ENCODE peak calls at places on chromosomes 13 and 19, in eight cellular contexts. Z is MM.1S, W is tibial nerve, F is esophagus squamous epithelium, I is fibroblast of lung, M is sigmoid colon, T is brain microvascular endothelial cell, U is right lobe of liver. P is an unnamed sample.

GRCh38 chr13:101289764-101290163 is 126.5 kb downstream of the NALCN start:
- DNase-seq in F (no peak), Z (no peak), I (peak), W (no peak), U (no peak), T (peak), M (no peak), P (no peak)

GRCh38 chr19:58021541-58022282 is 12.1 kb upstream of the ZSCAN1 start:
- DNase-seq in I (peak), U (no peak), W (peak), T (peak), F (no peak), M (peak), Z (peak), P (peak)

GRCh38 chr13:77375554-77375953 is 48.7 kb upstream of the MYCBP2 start:
- DNase-seq in Z (no peak), M (no peak), T (no peak), I (peak), U (no peak), F (no peak), W (no peak), P (no peak)

GRCh38 chr13:113566227-113566561 is 18.4 kb upstream of the TFDP1 start:
- DNase-seq in I (no peak), M (no peak), Z (no peak), F (no peak), T (no peak), U (no peak), W (no peak), P (no peak)

GRCh38 chr19:12785431-12786011 is 5.8 kb upstream of the JUNB start:
- DNase-seq in W (no peak), F (no peak), T (no peak), M (no peak), I (no peak), U (no peak), Z (no peak), P (no peak)

GRCh38 chr19:24064175-24064574 is 22.8 kb upstream of the ZNF254 start:
- DNase-seq in W (no peak), T (no peak), I (no peak), M (no peak), Z (no peak), U (no peak), F (no peak), P (no peak)

GRCh38 chr13:99289674-99290337 is 17.4 kb downstream of the GPR183 start:
- DNase-seq in F (no peak), I (no peak), Z (no peak), U (no peak), M (no peak), W (no peak), T (no peak), P (no peak)

GRCh38 chr13:63625869-63626268 is 2210.2 kb upstream of the PCDH20 start:
- DNase-seq in F (no peak), Z (no peak), I (peak), W (no peak), M (no peak), U (no peak), T (peak), P (no peak)

GRCh38 chr13:91369432-91369831 is 21.9 kb downstream of the MIR17HG start:
- DNase-seq in M (no peak), Z (no peak), I (peak), T (peak), U (no peak), F (no peak), W (no peak), P (no peak)

GRCh38 chr13:31276386-31276785 is 76.6 kb downstream of the B3GLCT start:
- DNase-seq in W (no peak), U (no peak), Z (no peak), T (peak), F (no peak), M (no peak), I (peak), P (no peak)

GRCh38 chr13:29958476-29958875 is 108.1 kb upstream of the UBL3 start:
- DNase-seq in I (no peak), U (no peak), W (no peak), T (no peak), F (no peak), Z (no peak), M (no peak), P (no peak)

GRCh38 chr19:39154626-39155100 is 29.1 kb downstream of the PAK4 start:
- DNase-seq in F (no peak), I (no peak), U (no peak), M (no peak), Z (no peak), T (no peak), W (no peak), P (no peak)

GRCh38 chr13:96637039-96637438 is 357.2 kb downstream of the OXGR1 start:
- DNase-seq in M (no peak), T (no peak), F (no peak), U (no peak), Z (no peak), I (no peak), W (no peak), P (no peak)

GRCh38 chr13:93715866-93716265 is 489.3 kb downstream of the GPC6 start:
- DNase-seq in U (no peak), Z (no peak), F (no peak), T (peak), W (no peak), I (no peak), M (no peak), P (no peak)

GRCh38 chr13:62119739-62120700 is 704.4 kb upstream of the PCDH20 start:
- DNase-seq in W (no peak), I (peak), M (no peak), U (no peak), T (no peak), Z (peak), F (no peak), P (no peak)

GRCh38 chr13:100673831-100674362 is 698 bp downstream of the TMTC4 start:
- DNase-seq in F (no peak), M (peak), W (peak), U (no peak), T (peak), I (peak), Z (peak), P (peak)

GRCh38 chr13:69970521-69970920 is 137.1 kb upstream of the ATXN8OS start:
- DNase-seq in U (no peak), M (no peak), Z (no peak), W (no peak), T (peak), I (peak), F (no peak), P (no peak)

GRCh38 chr13:69619651-69620050 is 488.0 kb upstream of the ATXN8OS start:
- DNase-seq in M (no peak), T (no peak), F (no peak), I (no peak), W (no peak), Z (no peak), U (no peak), P (no peak)

GRCh38 chr19:447816-448546 is 12.9 kb downstream of the SHC2 start:
- DNase-seq in Z (no peak), I (no peak), F (no peak), W (no peak), T (no peak), M (peak), U (no peak), P (no peak)

GRCh38 chr13:59358014-59358413 is 805.7 kb downstream of the DIAPH3 start:
- DNase-seq in F (no peak), T (no peak), U (no peak), Z (no peak), I (peak), M (no peak), W (no peak), P (no peak)

GRCh38 chr13:69324109-69324886 is 783.3 kb upstream of the ATXN8OS start:
- DNase-seq in M (no peak), T (no peak), Z (no peak), W (no peak), U (no peak), F (no peak), I (peak), P (no peak)

GRCh38 chr13:33033361-33033812 is 17.2 kb downstream of the KL start:
- DNase-seq in W (no peak), M (peak), I (no peak), T (no peak), F (no peak), U (no peak), Z (no peak), P (no peak)

GRCh38 chr19:18771328-18772242 is 19.5 kb downstream of the COMP start:
- DNase-seq in Z (peak), U (no peak), M (no peak), I (no peak), F (no peak), W (no peak), T (no peak), P (no peak)

GRCh38 chr13:93814658-93815057 is 588.1 kb downstream of the GPC6 start:
- DNase-seq in U (no peak), M (no peak), T (no peak), I (no peak), F (no peak), Z (no peak), W (no peak), P (no peak)

GRCh38 chr13:110533771-110534670 is 27.5 kb downstream of the RAB20 start:
- DNase-seq in W (no peak), F (no peak), Z (no peak), I (no peak), U (no peak), T (no peak), M (peak), P (no peak)

GRCh38 chr13:110535526-110535925 is 26.0 kb downstream of the RAB20 start:
- DNase-seq in Z (no peak), M (no peak), U (no peak), I (no peak), F (no peak), W (no peak), T (no peak), P (no peak)

GRCh38 chr13:110538632-110539031 is 22.9 kb downstream of the RAB20 start:
- DNase-seq in M (no peak), F (no peak), U (no peak), T (no peak), I (no peak), W (peak), Z (no peak), P (no peak)

GRCh38 chr13:110537116-110537515 is 24.4 kb downstream of the RAB20 start:
- DNase-seq in I (no peak), Z (no peak), U (no peak), F (no peak), M (peak), T (no peak), W (no peak), P (no peak)

DNA sequence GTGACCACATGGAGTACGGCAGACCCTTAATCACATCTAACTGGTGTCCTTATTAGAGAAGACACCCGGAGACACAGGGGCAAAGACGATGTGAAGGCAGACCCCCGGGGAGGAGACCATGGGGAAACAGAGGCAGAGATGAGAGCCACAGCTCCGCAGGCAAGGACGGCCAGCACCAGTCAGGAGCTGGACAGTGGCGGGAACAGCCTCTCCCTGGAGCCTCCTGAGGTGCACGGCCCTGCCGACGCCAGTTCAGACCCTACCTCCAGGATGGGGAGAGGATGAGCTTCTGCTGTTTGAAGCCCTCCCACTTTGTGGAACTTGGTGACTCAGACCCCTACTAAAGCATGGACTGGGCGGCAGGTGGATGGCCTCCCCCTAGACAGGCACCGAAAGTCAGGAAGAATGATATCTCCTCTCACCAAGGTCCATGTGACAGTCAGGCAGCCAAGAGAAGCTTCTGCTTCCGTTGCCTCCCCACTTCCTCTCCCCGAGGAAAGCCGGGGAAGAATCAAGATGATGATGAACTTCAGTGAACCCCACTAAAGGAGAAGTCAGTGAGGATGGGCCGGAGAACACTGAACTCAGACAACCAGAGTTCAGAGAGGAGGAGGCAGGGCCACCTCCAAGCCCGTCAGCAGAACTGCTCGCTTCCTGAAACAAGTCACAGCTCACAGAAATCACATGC is 25.4 kb downstream of the RAB20 start:
- DNase-seq in I (no peak), T (no peak), W (peak), Z (no peak), F (no peak), M (peak), U (peak), P (no peak)
- H3K27ac ChIP-seq in I (no peak), T (no peak), W (peak), Z (no peak), F (no peak), M (peak), U (peak), P (peak)

GRCh38 chr19:7480975-7481265 is 7.9 kb downstream of the PEX11G start:
- DNase-seq in I (no peak), U (peak), W (no peak), T (no peak), F (no peak), M (no peak), Z (no peak), P (no peak)
- H3K27ac ChIP-seq in I (no peak), U (peak), W (no peak), T (no peak), F (no peak), M (no peak), Z (no peak), P (peak)

GRCh38 chr13:45242070-45242469 is 41.2 kb upstream of the KCTD4 start:
- DNase-seq in U (no peak), Z (no peak), T (no peak), W (no peak), F (no peak), M (no peak), I (peak), P (no peak)
- H3K27ac ChIP-seq in U (no peak), Z (no peak), T (no peak), W (no peak), F (no peak), M (no peak), I (no peak), P (no peak)

DNA sequence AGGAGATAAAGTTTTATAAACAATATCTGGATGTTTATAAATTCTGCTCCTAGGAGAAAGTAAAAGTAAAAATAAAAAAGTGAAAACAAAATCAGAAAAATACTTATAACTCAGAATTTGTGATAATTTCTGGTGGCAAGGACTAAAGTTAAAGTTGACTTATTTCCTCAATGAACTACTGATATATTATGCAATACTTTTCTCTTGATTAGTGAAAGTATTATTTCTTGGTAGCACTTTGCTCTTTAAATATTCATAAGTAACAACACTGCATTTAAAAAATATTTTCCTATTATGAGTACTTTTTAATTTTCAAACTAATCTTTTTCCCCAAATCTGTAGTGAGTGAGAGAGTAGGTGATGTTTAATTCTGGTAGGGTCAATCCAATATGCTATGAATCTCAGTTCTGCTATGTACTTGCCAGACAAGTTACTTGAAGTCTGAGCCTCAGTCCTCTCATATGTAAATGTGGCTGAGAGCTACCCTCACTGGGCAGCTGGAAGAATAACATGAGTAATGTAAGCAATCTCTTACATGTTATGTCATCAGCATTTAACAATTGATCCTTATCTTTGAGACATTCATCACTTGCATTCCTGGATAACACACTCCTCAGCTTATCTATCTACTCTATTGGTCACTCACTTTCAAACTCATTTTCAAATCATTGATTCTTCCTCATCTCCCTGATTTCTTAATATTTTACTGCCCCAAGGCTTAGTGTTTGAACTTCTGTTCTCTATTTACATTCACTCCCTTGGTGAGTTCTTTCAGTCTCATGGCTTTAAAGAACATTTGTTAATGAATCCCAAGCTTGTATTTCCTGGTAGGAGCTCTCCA is 239.0 kb downstream of the RGCC start:
- DNase-seq in U (no peak), W (no peak), T (peak), Z (no peak), I (peak), M (no peak), F (no peak), P (no peak)
- H3K27ac ChIP-seq in U (no peak), W (peak), T (peak), Z (no peak), I (no peak), M (peak), F (no peak), P (no peak)

GRCh38 chr19:35107541-35107939 is 8.1 kb upstream of the FXYD3 start:
- DNase-seq in I (peak), U (no peak), F (no peak), T (peak), W (peak), M (peak), Z (no peak), P (peak)
- H3K27ac ChIP-seq in I (no peak), U (no peak), F (peak), T (no peak), W (peak), M (peak), Z (no peak), P (peak)

GRCh38 chr13:40973409-40973808 is 45.7 kb downstream of the ELF1 start:
- DNase-seq in I (no peak), M (no peak), F (no peak), Z (no peak), T (no peak), U (no peak), W (no peak), P (no peak)

GRCh38 chr13:40970803-40971202 is 48.3 kb downstream of the ELF1 start:
- DNase-seq in I (no peak), U (no peak), W (no peak), Z (no peak), F (no peak), M (no peak), T (no peak), P (no peak)

GRCh38 chr13:40969169-40969901 is 49.8 kb downstream of the ELF1 start:
- DNase-seq in M (no peak), U (no peak), I (no peak), T (no peak), W (no peak), F (no peak), Z (no peak), P (no peak)

GRCh38 chr13:40968416-40969000 is 50.6 kb downstream of the ELF1 start:
- DNase-seq in I (no peak), Z (no peak), U (no peak), W (no peak), T (no peak), F (no peak), M (no peak), P (no peak)

GRCh38 chr13:40971321-40971720 is 47.8 kb downstream of the ELF1 start:
- DNase-seq in M (no peak), W (no peak), T (no peak), I (no peak), F (no peak), U (no peak), Z (no peak), P (no peak)
- H3K27ac ChIP-seq in M (no peak), W (no peak), T (no peak), I (no peak), F (no peak), U (no peak), Z (no peak), P (no peak)

DNA sequence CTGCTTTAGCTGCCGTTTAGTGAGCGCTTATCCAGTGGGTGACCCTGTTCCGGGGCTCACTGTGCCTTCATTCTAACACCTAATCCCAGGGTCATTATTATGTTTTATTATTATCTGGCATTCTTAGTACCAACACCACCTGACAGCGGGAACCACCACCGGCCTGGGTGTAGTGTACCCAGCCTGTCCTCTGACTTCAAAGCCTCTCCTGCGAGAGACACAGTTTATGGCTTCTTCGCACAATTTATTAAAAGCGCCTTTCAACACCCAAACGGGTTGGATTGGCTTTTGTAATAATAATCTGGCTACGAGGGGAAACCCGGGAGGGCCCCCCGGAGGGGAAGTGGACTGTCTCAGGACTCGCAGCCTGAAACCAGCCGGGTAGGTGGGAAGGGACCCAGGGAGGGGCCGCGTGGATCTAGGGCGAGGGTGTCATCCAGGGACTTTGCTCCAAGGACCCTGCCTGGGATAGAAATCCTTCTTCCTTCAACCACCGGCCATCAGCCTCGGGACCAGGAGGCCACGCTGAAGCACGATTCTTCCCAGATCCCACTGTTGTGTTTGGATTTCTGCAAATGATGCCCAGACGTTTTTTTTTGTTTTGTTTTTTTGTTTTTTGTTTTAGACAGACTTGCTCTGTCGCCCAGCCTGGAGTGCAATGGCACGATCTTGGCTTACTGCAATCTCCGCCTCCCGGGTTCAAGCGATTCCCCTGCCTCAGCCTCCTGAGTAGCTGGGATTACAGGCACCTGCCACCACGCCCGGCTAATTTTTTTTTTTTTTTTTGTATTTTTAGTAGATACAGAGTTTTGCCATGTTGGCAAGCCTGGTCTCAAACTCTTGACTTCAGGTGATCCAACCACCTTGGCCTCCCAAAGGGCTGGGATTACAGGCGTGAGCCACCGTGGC is 1.6 kb upstream of the ZBTB7A start:
- DNase-seq in T (no peak), Z (no peak), F (no peak), I (no peak), W (no peak), M (no peak), U (no peak), P (no peak)
- H3K27ac ChIP-seq in T (no peak), Z (no peak), F (peak), I (no peak), W (peak), M (peak), U (peak), P (peak)

GRCh38 chr13:43511260-43511970 is 275.4 kb downstream of the ENOX1 start:
- DNase-seq in T (no peak), M (no peak), W (no peak), Z (no peak), U (no peak), F (no peak), I (no peak), P (no peak)
- H3K27ac ChIP-seq in T (no peak), M (peak), W (no peak), Z (no peak), U (no peak), F (no peak), I (no peak), P (no peak)

GRCh38 chr19:48795855-48796142 is 15.0 kb downstream of the BCAT2 start:
- DNase-seq in W (no peak), M (peak), U (no peak), Z (no peak), I (no peak), T (no peak), F (no peak), P (no peak)
- H3K27ac ChIP-seq in W (peak), M (peak), U (peak), Z (no peak), I (peak), T (no peak), F (peak), P (peak)

DNA sequence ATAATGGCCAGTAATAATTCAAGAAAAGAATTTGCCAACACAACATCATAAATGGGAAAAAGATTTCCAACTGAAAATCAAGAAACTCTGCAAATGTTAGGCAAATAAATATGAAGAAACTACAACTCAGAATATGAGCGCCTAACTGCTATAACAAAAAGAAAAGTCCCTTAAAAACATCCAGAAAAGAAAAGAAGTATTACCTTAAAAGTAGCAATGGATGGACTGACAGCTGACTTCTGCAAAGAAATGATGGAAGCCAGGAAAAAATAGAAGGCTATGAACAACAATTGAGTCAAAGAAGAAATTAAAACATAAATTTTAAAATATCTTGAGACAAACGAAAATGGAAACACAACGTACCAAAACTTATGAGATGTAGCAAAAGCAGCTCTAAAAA is 482.3 kb upstream of the ZNF507 start:
- DNase-seq in W (no peak), U (no peak), I (no peak), T (no peak), Z (no peak), M (no peak), F (no peak), P (no peak)
- H3K27ac ChIP-seq in W (no peak), U (no peak), I (no peak), T (no peak), Z (no peak), M (no peak), F (no peak), P (no peak)